ENCODE peak calls at places on chromosomes 3 and 15, in ten cellular contexts. One of them, this sample, is unnamed.

GRCh38 chr3:55296035-55296434 is 191.1 kb downstream of the WNT5A start:
- DNase-seq in ovary: no peak
- DNase-seq in K562: no peak
- DNase-seq in stomach: no peak
- DNase-seq in GM12878: no peak
- DNase-seq in HepG2: no peak
- DNase-seq in SK-N-SH: no peak
- DNase-seq in transverse colon: no peak
- DNase-seq in tibial nerve: no peak
- DNase-seq in sigmoid colon: no peak
- DNase-seq in this sample: no peak

GRCh38 chr15:65245096-65245849 is 34.0 kb upstream of the CILP start:
- DNase-seq in ovary: peak; percentile 39
- DNase-seq in K562: no peak
- DNase-seq in stomach: no peak
- DNase-seq in GM12878: no peak
- DNase-seq in HepG2: peak; percentile 75
- DNase-seq in SK-N-SH: no peak
- DNase-seq in transverse colon: peak; percentile 34
- DNase-seq in tibial nerve: no peak
- DNase-seq in sigmoid colon: peak; percentile 93
- DNase-seq in this sample: no peak

GRCh38 chr3:58536501-58537411 is at the start of gene ACOX2:
- DNase-seq in ovary: peak; percentile 75
- DNase-seq in K562: peak; percentile 2
- DNase-seq in stomach: peak; percentile 48
- DNase-seq in GM12878: no peak
- DNase-seq in HepG2: no peak
- DNase-seq in SK-N-SH: no peak
- DNase-seq in transverse colon: peak; percentile 42
- DNase-seq in tibial nerve: peak; percentile 67
- DNase-seq in sigmoid colon: peak; percentile 92
- DNase-seq in this sample: peak; percentile 90

GRCh38 chr15:53416219-53416940 is 343.1 kb downstream of the WDR72 start:
- DNase-seq in ovary: no peak
- DNase-seq in K562: no peak
- DNase-seq in stomach: no peak
- DNase-seq in GM12878: no peak
- DNase-seq in HepG2: peak; percentile 11
- DNase-seq in SK-N-SH: no peak
- DNase-seq in transverse colon: no peak
- DNase-seq in tibial nerve: no peak
- DNase-seq in sigmoid colon: no peak
- DNase-seq in this sample: no peak

GRCh38 chr15:32877620-32878019 is 159.8 kb downstream of the GREM1 start:
- DNase-seq in ovary: no peak
- DNase-seq in K562: no peak
- DNase-seq in stomach: no peak
- DNase-seq in GM12878: no peak
- DNase-seq in HepG2: no peak
- DNase-seq in SK-N-SH: no peak
- DNase-seq in transverse colon: no peak
- DNase-seq in tibial nerve: no peak
- DNase-seq in sigmoid colon: no peak
- DNase-seq in this sample: no peak

GRCh38 chr3:81279481-81280273 is 481.8 kb downstream of the GBE1 start:
- DNase-seq in ovary: no peak
- DNase-seq in K562: no peak
- DNase-seq in stomach: no peak
- DNase-seq in GM12878: no peak
- DNase-seq in HepG2: no peak
- DNase-seq in SK-N-SH: no peak
- DNase-seq in transverse colon: no peak
- DNase-seq in tibial nerve: no peak
- DNase-seq in sigmoid colon: no peak
- DNase-seq in this sample: no peak

GRCh38 chr3:175258763-175259162 is 399.6 kb downstream of the NAALADL2 start:
- DNase-seq in ovary: no peak
- DNase-seq in K562: no peak
- DNase-seq in stomach: peak; percentile 30
- DNase-seq in GM12878: no peak
- DNase-seq in HepG2: no peak
- DNase-seq in SK-N-SH: no peak
- DNase-seq in transverse colon: no peak
- DNase-seq in tibial nerve: no peak
- DNase-seq in sigmoid colon: no peak
- DNase-seq in this sample: no peak

GRCh38 chr15:72203507-72203837 is 5.9 kb upstream of the GRAMD2A start:
- DNase-seq in ovary: no peak
- DNase-seq in K562: no peak
- DNase-seq in stomach: peak; percentile 68
- DNase-seq in GM12878: no peak
- DNase-seq in HepG2: no peak
- DNase-seq in SK-N-SH: peak; percentile 71
- DNase-seq in transverse colon: no peak
- DNase-seq in tibial nerve: no peak
- DNase-seq in sigmoid colon: peak; percentile 84
- DNase-seq in this sample: no peak

GRCh38 chr15:69160976-69161877 is 792 bp downstream of the GLCE start:
- DNase-seq in ovary: peak; percentile 49
- DNase-seq in K562: peak; percentile 29
- DNase-seq in stomach: peak; percentile 29
- DNase-seq in GM12878: no peak
- DNase-seq in HepG2: peak; percentile 30
- DNase-seq in SK-N-SH: peak; percentile 66
- DNase-seq in transverse colon: peak; percentile 51
- DNase-seq in tibial nerve: peak; percentile 21
- DNase-seq in sigmoid colon: peak; percentile 69
- DNase-seq in this sample: peak; percentile 46

GRCh38 chr15:22904736-22905135 is 66.3 kb downstream of the NIPA2 start:
- DNase-seq in ovary: no peak
- DNase-seq in K562: no peak
- DNase-seq in stomach: no peak
- DNase-seq in GM12878: no peak
- DNase-seq in HepG2: no peak
- DNase-seq in SK-N-SH: no peak
- DNase-seq in transverse colon: no peak
- DNase-seq in tibial nerve: no peak
- DNase-seq in sigmoid colon: no peak
- DNase-seq in this sample: no peak

GRCh38 chr3:123412811-123413588 is 35.9 kb downstream of the ADCY5 start:
- DNase-seq in ovary: peak; percentile 73
- DNase-seq in K562: no peak
- DNase-seq in stomach: no peak
- DNase-seq in GM12878: no peak
- DNase-seq in HepG2: no peak
- DNase-seq in SK-N-SH: no peak
- DNase-seq in transverse colon: no peak
- DNase-seq in tibial nerve: peak; percentile 24
- DNase-seq in sigmoid colon: peak; percentile 82
- DNase-seq in this sample: no peak
- H3K27ac ChIP-seq in ovary: peak overlapping the region; percentile 86
- H3K27ac ChIP-seq in K562: no peak overlapping the region
- H3K27ac ChIP-seq in stomach: peak overlapping the region; percentile 85
- H3K27ac ChIP-seq in GM12878: no peak overlapping the region
- H3K27ac ChIP-seq in HepG2: no peak overlapping the region
- H3K27ac ChIP-seq in SK-N-SH: no peak overlapping the region
- H3K27ac ChIP-seq in transverse colon: peak overlapping the region; percentile 85
- H3K27ac ChIP-seq in tibial nerve: peak overlapping the region; percentile 37
- H3K27ac ChIP-seq in sigmoid colon: peak overlapping the region; percentile 93
- H3K27ac ChIP-seq in this sample: peak overlapping the region; percentile 4

DNA sequence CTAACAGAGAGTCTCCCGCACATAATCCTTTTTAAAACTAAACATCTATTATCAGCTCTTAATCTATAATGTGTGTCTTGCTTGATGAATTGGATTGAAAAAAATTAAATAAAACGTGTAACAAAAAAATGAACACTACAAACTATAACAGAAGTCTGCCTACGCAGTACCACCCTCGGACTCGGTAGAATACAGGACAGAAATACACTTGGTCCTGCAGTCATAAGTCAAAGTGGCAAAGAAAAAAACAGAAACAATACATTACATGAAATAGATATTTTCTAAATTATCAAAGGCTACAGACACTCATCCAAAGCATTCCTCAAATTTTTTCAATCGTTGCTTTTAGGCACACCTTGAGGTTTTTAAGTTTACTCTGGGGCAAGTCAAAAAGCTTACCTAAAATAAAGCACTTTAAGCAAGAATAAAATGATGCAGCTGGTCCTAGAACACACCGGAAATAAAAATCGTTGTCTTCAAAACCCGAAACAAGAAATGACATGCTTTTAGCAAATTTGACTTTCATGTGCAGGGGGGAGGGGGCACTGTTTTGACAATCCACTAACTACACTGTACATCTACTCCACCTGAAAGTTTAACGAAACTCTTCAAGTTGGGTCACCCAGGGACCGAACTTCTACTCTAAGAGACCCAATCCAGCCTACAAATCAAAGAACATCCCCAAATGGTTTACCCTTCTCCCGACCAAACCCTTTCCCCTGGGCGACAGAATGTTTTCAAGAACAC is 1.3 kb downstream of the ADAM10 start:
- DNase-seq in ovary: no peak
- DNase-seq in K562: no peak
- DNase-seq in stomach: no peak
- DNase-seq in GM12878: no peak
- DNase-seq in HepG2: no peak
- DNase-seq in SK-N-SH: no peak
- DNase-seq in transverse colon: no peak
- DNase-seq in tibial nerve: no peak
- DNase-seq in sigmoid colon: no peak
- DNase-seq in this sample: no peak
- TF ChIP-seq EP300 in ovary: no peak
- TF ChIP-seq EP300 in K562: no peak
- TF ChIP-seq EP300 in stomach: no peak
- TF ChIP-seq EP300 in GM12878: no peak
- TF ChIP-seq EP300 in HepG2: no peak
- TF ChIP-seq EP300 in SK-N-SH: no peak
- TF ChIP-seq EP300 in transverse colon: no peak
- TF ChIP-seq EP300 in tibial nerve: no peak
- TF ChIP-seq EP300 in sigmoid colon: no peak
- TF ChIP-seq EP300 in this sample: no peak

GRCh38 chr3:172339892-172340291 is 108.4 kb downstream of the GHSR start:
- DNase-seq in ovary: no peak
- DNase-seq in K562: no peak
- DNase-seq in stomach: no peak
- DNase-seq in GM12878: no peak
- DNase-seq in HepG2: no peak
- DNase-seq in SK-N-SH: no peak
- DNase-seq in transverse colon: no peak
- DNase-seq in tibial nerve: no peak
- DNase-seq in sigmoid colon: no peak
- DNase-seq in this sample: no peak
- H3K36me3 ChIP-seq in ovary: no peaks in the 10 kb centered on the region
- H3K36me3 ChIP-seq in K562: peaks cover 62% of the 10 kb centered on the region
- H3K36me3 ChIP-seq in stomach: peaks cover 92% of the 10 kb centered on the region
- H3K36me3 ChIP-seq in GM12878: peaks cover 38% of the 10 kb centered on the region
- H3K36me3 ChIP-seq in HepG2: peaks cover 78% of the 10 kb centered on the region
- H3K36me3 ChIP-seq in SK-N-SH: peaks cover 56% of the 10 kb centered on the region
- H3K36me3 ChIP-seq in transverse colon: no peaks in the 10 kb centered on the region
- H3K36me3 ChIP-seq in tibial nerve: no peaks in the 10 kb centered on the region
- H3K36me3 ChIP-seq in sigmoid colon: peaks cover 4% of the 10 kb centered on the region
- H3K36me3 ChIP-seq in this sample: peaks cover 13% of the 10 kb centered on the region

GRCh38 chr15:76945494-76945893 is 13.9 kb downstream of the RCN2 start:
- DNase-seq in ovary: no peak
- DNase-seq in K562: no peak
- DNase-seq in stomach: no peak
- DNase-seq in GM12878: no peak
- DNase-seq in HepG2: no peak
- DNase-seq in SK-N-SH: no peak
- DNase-seq in transverse colon: no peak
- DNase-seq in tibial nerve: no peak
- DNase-seq in sigmoid colon: no peak
- DNase-seq in this sample: no peak

GRCh38 chr15:76942331-76942730 is 10.8 kb downstream of the RCN2 start:
- DNase-seq in ovary: no peak
- DNase-seq in K562: no peak
- DNase-seq in stomach: no peak
- DNase-seq in GM12878: no peak
- DNase-seq in HepG2: no peak
- DNase-seq in SK-N-SH: no peak
- DNase-seq in transverse colon: no peak
- DNase-seq in tibial nerve: no peak
- DNase-seq in sigmoid colon: no peak
- DNase-seq in this sample: no peak

GRCh38 chr15:76951161-76951714 is 19.7 kb downstream of the RCN2 start:
- DNase-seq in ovary: no peak
- DNase-seq in K562: no peak
- DNase-seq in stomach: no peak
- DNase-seq in GM12878: no peak
- DNase-seq in HepG2: no peak
- DNase-seq in SK-N-SH: no peak
- DNase-seq in transverse colon: no peak
- DNase-seq in tibial nerve: no peak
- DNase-seq in sigmoid colon: no peak
- DNase-seq in this sample: no peak

DNA sequence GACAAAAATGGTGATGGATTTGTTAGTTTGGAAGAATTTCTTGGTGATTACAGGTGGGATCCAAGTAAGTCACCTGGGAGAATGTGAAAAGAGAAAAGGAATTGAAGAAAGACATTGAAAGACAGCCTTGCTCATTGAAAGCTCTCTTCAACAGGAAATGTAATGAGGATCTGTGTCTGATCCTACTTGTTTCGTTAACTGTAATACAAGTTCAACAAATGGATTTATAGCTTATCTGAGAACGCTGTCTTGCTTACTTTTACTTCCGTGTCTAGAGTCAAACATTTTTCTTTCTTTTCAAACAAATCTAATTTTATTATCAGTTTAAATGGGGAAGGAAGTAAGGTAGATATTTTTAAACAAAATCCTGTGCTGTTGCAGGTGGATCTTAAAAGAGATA is 15.9 kb downstream of the RCN2 start:
- DNase-seq in ovary: no peak
- DNase-seq in K562: no peak
- DNase-seq in stomach: no peak
- DNase-seq in GM12878: no peak
- DNase-seq in HepG2: no peak
- DNase-seq in SK-N-SH: no peak
- DNase-seq in transverse colon: no peak
- DNase-seq in tibial nerve: no peak
- DNase-seq in sigmoid colon: no peak
- DNase-seq in this sample: no peak
- H3K27ac ChIP-seq in ovary: no peak overlapping the region
- H3K27ac ChIP-seq in K562: no peak overlapping the region
- H3K27ac ChIP-seq in stomach: no peak overlapping the region
- H3K27ac ChIP-seq in GM12878: no peak overlapping the region
- H3K27ac ChIP-seq in HepG2: no peak overlapping the region
- H3K27ac ChIP-seq in SK-N-SH: no peak overlapping the region
- H3K27ac ChIP-seq in transverse colon: no peak overlapping the region
- H3K27ac ChIP-seq in tibial nerve: no peak overlapping the region
- H3K27ac ChIP-seq in sigmoid colon: no peak overlapping the region
- H3K27ac ChIP-seq in this sample: no peak overlapping the region